ENCODE peak calls at places on chromosome X, in five cellular contexts. B is IMR-90, Z is H9, H is mesenchymal stem cell, X is trophoblast cell. L is an unnamed sample.

GRCh38 chrX:101164766-101165590 is 54.6 kb upstream of the DRP2 start:
- DNase-seq in B (peak), Z (no peak), H (peak), X (no peak), L (no peak)

GRCh38 chrX:129161108-129161507 is 362.2 kb downstream of the SMARCA1 start:
- DNase-seq in B (no peak), Z (no peak), H (no peak), X (no peak), L (no peak)

GRCh38 chrX:20461576-20461975 is 194.9 kb upstream of the RPS6KA3 start:
- DNase-seq in B (peak), Z (no peak), H (peak), X (no peak), L (no peak)

GRCh38 chrX:38142598-38142997 is 78.1 kb downstream of the SRPX start:
- DNase-seq in B (peak), Z (no peak), H (peak), X (no peak), L (no peak)

GRCh38 chrX:24144528-24144927 is 5.0 kb upstream of the ZFX start:
- DNase-seq in B (no peak), Z (no peak), H (no peak), X (no peak), L (no peak)

GRCh38 chrX:103629295-103630170 is 758 bp downstream of the TCEAL1 start:
- DNase-seq in B (peak), Z (peak), H (peak), X (no peak), L (peak)

GRCh38 chrX:16658284-16658683 is 8.3 kb downstream of the S100G start:
- DNase-seq in B (peak), Z (no peak), H (peak), X (no peak), L (no peak)

GRCh38 chrX:110722135-110722534 is 73.5 kb downstream of the CHRDL1 start:
- DNase-seq in B (no peak), Z (no peak), H (no peak), X (no peak), L (no peak)

GRCh38 chrX:72079607-72080006 is 52.1 kb downstream of the RTL5 start:
- DNase-seq in B (no peak), Z (no peak), H (peak), X (no peak), L (no peak)

GRCh38 chrX:19183777-19184485 is 61.7 kb upstream of the ADGRG2 start:
- DNase-seq in B (no peak), Z (no peak), H (no peak), X (no peak), L (no peak)

GRCh38 chrX:85084770-85085393 is 81.2 kb downstream of the APOOL start:
- DNase-seq in B (peak), Z (no peak), H (peak), X (no peak), L (peak)

GRCh38 chrX:54639346-54640102 is 109.5 kb downstream of the GNL3L start:
- DNase-seq in B (peak), Z (peak), H (peak), X (peak), L (peak)

GRCh38 chrX:87732133-87732532 is 214.5 kb downstream of the KLHL4 start:
- DNase-seq in B (no peak), Z (no peak), H (no peak), X (no peak), L (no peak)

GRCh38 chrX:49310371-49310770 is 6.9 kb downstream of the GAGE10 start:
- DNase-seq in B (no peak), Z (no peak), H (no peak), X (no peak), L (no peak)

DNA sequence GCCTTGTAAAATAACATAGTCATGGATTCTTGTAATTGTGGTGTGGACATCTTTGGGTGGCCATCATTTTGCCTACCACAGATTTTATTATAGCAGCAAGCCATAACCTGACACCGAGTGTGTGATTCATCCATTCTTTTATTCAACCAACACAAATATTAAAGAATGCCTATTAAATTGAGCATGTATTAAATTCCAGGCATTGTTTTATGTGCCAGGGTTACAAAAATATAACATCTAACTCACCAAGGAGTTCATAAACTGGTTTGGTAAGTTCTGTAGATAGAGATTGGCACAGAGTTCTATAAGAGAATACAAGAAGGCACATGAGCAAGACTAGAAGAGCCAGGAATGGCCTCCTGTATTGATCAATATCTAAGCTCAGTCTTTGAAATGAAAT is 18.0 kb downstream of the NBDY start:
- DNase-seq in B (no peak), Z (no peak), H (no peak), X (no peak), L (no peak)
- H3K4me2 ChIP-seq in B (no peak), Z (no peak), H (no peak), X (no peak), L (no peak)

GRCh38 chrX:1885116-1885515 is 270.3 kb downstream of the ASMT start:
- DNase-seq in B (no peak), Z (no peak), H (no peak), X (no peak), L (no peak)
- H3K14ac ChIP-seq in B (no peak), Z (no peak), H (no peak), X (no peak), L (no peak)

GRCh38 chrX:1239681-1240142 is 27.3 kb upstream of the CRLF2 start:
- DNase-seq in B (no peak), Z (no peak), H (no peak), X (no peak), L (no peak)

GRCh38 chrX:1244164-1245076 is 24.2 kb upstream of the CSF2RA start:
- DNase-seq in B (no peak), Z (peak), H (no peak), X (peak), L (peak)

GRCh38 chrX:1246816-1247215 is 21.8 kb upstream of the CSF2RA start:
- DNase-seq in B (no peak), Z (peak), H (peak), X (peak), L (peak)

GRCh38 chrX:1248381-1249061 is 20.1 kb upstream of the CSF2RA start:
- DNase-seq in B (no peak), Z (peak), H (peak), X (peak), L (peak)

DNA sequence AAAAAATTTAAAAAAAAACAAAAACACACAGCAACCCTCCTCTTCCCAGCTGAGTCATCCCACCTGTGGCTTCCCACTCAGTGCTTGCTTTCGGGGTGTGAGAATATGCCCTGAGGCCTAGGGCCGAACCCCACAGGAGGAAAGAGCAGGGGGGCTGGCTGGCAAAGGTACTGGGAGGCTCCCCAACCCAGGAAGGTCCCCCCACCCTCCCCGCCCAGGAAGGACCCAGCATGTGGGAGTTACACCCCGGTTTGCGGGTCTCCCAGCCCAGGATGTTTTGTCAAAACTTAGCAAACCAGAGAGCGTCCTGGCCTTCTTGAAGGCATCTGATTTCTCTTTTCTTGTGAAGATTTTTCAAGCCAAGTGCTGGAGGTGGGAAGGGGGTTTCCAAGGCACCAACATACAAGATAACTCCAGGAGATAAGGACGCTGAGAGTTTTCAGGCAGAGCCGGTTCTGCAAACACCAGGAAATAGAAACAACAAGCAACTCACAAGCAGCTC is 25.7 kb upstream of the CSF2RA start:
- DNase-seq in B (no peak), Z (peak), H (no peak), X (peak), L (no peak)
- H2BK120ac ChIP-seq in B (no peak), Z (peak), H (no peak), X (peak), L (peak)

GRCh38 chrX:102341867-102342266 is 94.9 kb downstream of the NXF2 start:
- DNase-seq in B (no peak), Z (no peak), H (no peak), X (no peak), L (no peak)
- H3K4me2 ChIP-seq in B (no peak), Z (no peak), H (no peak), X (no peak), L (no peak)

GRCh38 chrX:39493168-39493567 is 604.6 kb downstream of the BCOR start:
- DNase-seq in B (no peak), Z (no peak), H (no peak), X (no peak), L (no peak)
- H3K14ac ChIP-seq in B (no peak), Z (no peak), H (no peak), X (no peak), L (no peak)

GRCh38 chrX:149512225-149512885 is 7.2 kb upstream of the IDS start:
- DNase-seq in B (peak), Z (peak), H (peak), X (peak), L (peak)

GRCh38 chrX:149508467-149508866 is 3.4 kb upstream of the IDS start:
- DNase-seq in B (no peak), Z (no peak), H (no peak), X (no peak), L (no peak)

GRCh38 chrX:149513713-149514427 is 8.8 kb upstream of the IDS start:
- DNase-seq in B (peak), Z (no peak), H (no peak), X (no peak), L (no peak)

GRCh38 chrX:149510386-149510785 is 5.3 kb upstream of the IDS start:
- DNase-seq in B (no peak), Z (no peak), H (peak), X (no peak), L (no peak)

GRCh38 chrX:149511081-149511480 is 6.0 kb upstream of the IDS start:
- DNase-seq in B (peak), Z (no peak), H (no peak), X (peak), L (no peak)
- H2BK120ac ChIP-seq in B (no peak), Z (no peak), H (no peak), X (no peak), L (no peak)

GRCh38 chrX:65702956-65703355 is 35.5 kb downstream of the MSN start:
- DNase-seq in B (no peak), Z (no peak), H (no peak), X (no peak), L (no peak)

GRCh38 chrX:65706041-65706828 is 38.8 kb downstream of the MSN start:
- DNase-seq in B (peak), Z (no peak), H (peak), X (peak), L (no peak)

GRCh38 chrX:65707153-65707552 is 39.7 kb downstream of the MSN start:
- DNase-seq in B (no peak), Z (no peak), H (peak), X (no peak), L (no peak)

GRCh38 chrX:65705439-65705838 is 38.0 kb downstream of the MSN start:
- DNase-seq in B (no peak), Z (no peak), H (no peak), X (no peak), L (no peak)
- H3K4me2 ChIP-seq in B (peak), Z (no peak), H (no peak), X (no peak), L (no peak)

GRCh38 chrX:15215366-15215765 is 54.5 kb downstream of the ASB9 start:
- DNase-seq in B (no peak), Z (no peak), H (no peak), X (no peak), L (no peak)

GRCh38 chrX:15216280-15216679 is 53.6 kb downstream of the ASB9 start:
- DNase-seq in B (no peak), Z (no peak), H (no peak), X (no peak), L (no peak)

GRCh38 chrX:15224747-15225146 is 45.1 kb downstream of the ASB9 start:
- DNase-seq in B (no peak), Z (no peak), H (no peak), X (no peak), L (no peak)

GRCh38 chrX:15221321-15221720 is 48.6 kb downstream of the ASB9 start:
- DNase-seq in B (no peak), Z (no peak), H (no peak), X (no peak), L (no peak)
- H3K14ac ChIP-seq in B (no peak), Z (no peak), H (no peak), X (no peak), L (no peak)

L was measured in neuronal stem cell.